ENCODE peak calls at places on chromosomes 3 and 15, in seven cellular contexts. J, Y, F, R, A, E and I are unnamed samples.

GRCh38 chr3:21345577-21345976 is 405.4 kb downstream of the ZNF385D start:
- DNase-seq in J (no peak), A (no peak), Y (no peak), E (no peak), R (no peak), F (no peak), I (no peak)

GRCh38 chr3:175304437-175304836 is 445.3 kb downstream of the NAALADL2 start:
- DNase-seq in F (no peak), Y (no peak), E (no peak), J (no peak), R (no peak), A (no peak), I (no peak)

GRCh38 chr3:56055616-56056350 is 412.5 kb downstream of the ERC2 start:
- DNase-seq in Y (no peak), J (no peak), F (no peak), R (no peak), A (no peak), E (peak), I (no peak)

GRCh38 chr3:12289562-12289961 is 692 bp downstream of the PPARG start:
- DNase-seq in Y (no peak), F (no peak), J (no peak), R (no peak), A (no peak), E (no peak), I (no peak)

GRCh38 chr15:36414670-36415069 is 164.8 kb upstream of the CDIN1 start:
- DNase-seq in F (no peak), J (no peak), E (peak), Y (no peak), R (no peak), A (no peak), I (no peak)

GRCh38 chr3:195773956-195774537 is 37.7 kb downstream of the MUC4 start:
- DNase-seq in Y (no peak), A (no peak), E (no peak), R (no peak), J (no peak), F (no peak), I (no peak)

GRCh38 chr15:63749330-63749942 is 84.3 kb downstream of the HERC1 start:
- DNase-seq in Y (no peak), A (no peak), F (no peak), E (no peak), R (no peak), J (no peak), I (no peak)

GRCh38 chr15:77836116-77836798 is 203.5 kb upstream of the LINGO1 start:
- DNase-seq in R (no peak), F (no peak), A (no peak), J (no peak), E (peak), Y (no peak), I (peak)

GRCh38 chr15:22979069-22979698 is 984 bp downstream of the CYFIP1 start:
- DNase-seq in F (no peak), A (peak), J (peak), Y (no peak), E (peak), R (no peak), I (peak)

GRCh38 chr3:98521897-98522537 is 685 bp downstream of the CLDND1 start:
- DNase-seq in F (peak), Y (no peak), R (no peak), J (peak), E (peak), A (peak), I (peak)

GRCh38 chr3:195151866-195152526 is 119.0 kb downstream of the XXYLT1 start:
- DNase-seq in Y (no peak), A (no peak), R (no peak), F (peak), J (peak), E (peak), I (no peak)

GRCh38 chr3:34012102-34012461 is 213.7 kb downstream of the PDCD6IP start:
- DNase-seq in Y (no peak), F (peak), A (no peak), R (no peak), E (peak), J (peak), I (peak)

GRCh38 chr3:188416041-188416440 is 262.1 kb downstream of the LPP start:
- DNase-seq in Y (no peak), R (no peak), J (no peak), E (no peak), A (no peak), F (no peak), I (no peak)

GRCh38 chr15:93150910-93151309 is 61.9 kb upstream of the RGMA start:
- DNase-seq in J (no peak), R (no peak), F (no peak), A (peak), E (no peak), Y (no peak), I (no peak)

GRCh38 chr15:71639531-71639930 is 170.8 kb upstream of the NR2E3 start:
- DNase-seq in R (no peak), Y (no peak), E (no peak), J (no peak), F (no peak), A (no peak), I (no peak)

GRCh38 chr3:53516339-53516738 is 21.9 kb downstream of the CACNA1D start:
- DNase-seq in J (no peak), F (no peak), E (no peak), Y (no peak), A (no peak), R (no peak), I (no peak)

GRCh38 chr3:157112536-157112935 is 47.4 kb downstream of the CCNL1 start:
- DNase-seq in J (no peak), F (no peak), Y (no peak), E (peak), R (no peak), A (no peak), I (no peak)

GRCh38 chr3:67357610-67358458 is 296.6 kb downstream of the SUCLG2 start:
- DNase-seq in J (peak), F (no peak), A (no peak), Y (no peak), R (no peak), E (peak), I (peak)

GRCh38 chr3:105653161-105653560 is 215.7 kb downstream of the CBLB start:
- DNase-seq in E (no peak), R (no peak), A (no peak), J (no peak), F (no peak), Y (no peak), I (no peak)

GRCh38 chr15:73985101-73985873 is 6.8 kb downstream of the STOML1 start:
- DNase-seq in A (no peak), F (no peak), Y (no peak), J (no peak), E (peak), R (no peak), I (peak)

GRCh38 chr15:101483476-101483875 is 6.0 kb downstream of the PCSK6 start:
- DNase-seq in R (no peak), F (no peak), A (no peak), Y (no peak), E (no peak), J (no peak), I (no peak)

GRCh38 chr3:141280690-141281089 is 49.1 kb downstream of the PXYLP1 start:
- DNase-seq in J (no peak), E (no peak), Y (no peak), R (no peak), F (no peak), A (no peak), I (peak)

GRCh38 chr3:131728898-131729297 is 226.1 kb upstream of the MRPL3 start:
- DNase-seq in F (no peak), J (peak), A (no peak), Y (no peak), E (no peak), R (no peak), I (no peak)

GRCh38 chr15:31367730-31368344 is 41.2 kb downstream of the KLF13 start:
- DNase-seq in F (no peak), E (no peak), Y (no peak), J (no peak), R (no peak), A (no peak), I (no peak)

GRCh38 chr3:86175593-86175992 is 815.4 kb downstream of the VGLL3 start:
- DNase-seq in R (no peak), Y (no peak), F (no peak), E (no peak), A (no peak), J (no peak), I (no peak)